ENCODE peak calls at places on chromosomes 3 and 15, in four cellular contexts. One of them, this sample, is unnamed.

GRCh38 chr3:20480771-20481170 is 294.8 kb upstream of the SGO1 start:
- DNase-seq in suprapubic skin: no peak
- DNase-seq in foreskin fibroblast: peak
- DNase-seq in astrocyte of the spinal cord: peak
- DNase-seq in this sample: no peak

GRCh38 chr15:85837011-85837433 is 42.3 kb upstream of the KLHL25 start:
- DNase-seq in suprapubic skin: peak
- DNase-seq in foreskin fibroblast: no peak
- DNase-seq in astrocyte of the spinal cord: peak
- DNase-seq in this sample: no peak

GRCh38 chr3:33931512-33931911 is 133.1 kb downstream of the PDCD6IP start:
- DNase-seq in suprapubic skin: no peak
- DNase-seq in foreskin fibroblast: no peak
- DNase-seq in astrocyte of the spinal cord: no peak
- DNase-seq in this sample: no peak

GRCh38 chr3:10692039-10692438 is 124.0 kb upstream of the SLC6A11 start:
- DNase-seq in suprapubic skin: no peak
- DNase-seq in foreskin fibroblast: no peak
- DNase-seq in astrocyte of the spinal cord: no peak
- DNase-seq in this sample: no peak

GRCh38 chr3:42905740-42906084 is 230 bp upstream of the ZNF662 start:
- DNase-seq in suprapubic skin: no peak
- DNase-seq in foreskin fibroblast: no peak
- DNase-seq in astrocyte of the spinal cord: peak
- DNase-seq in this sample: no peak

GRCh38 chr15:58282060-58282708 is 144.0 kb downstream of the AQP9 start:
- DNase-seq in suprapubic skin: no peak
- DNase-seq in foreskin fibroblast: peak
- DNase-seq in astrocyte of the spinal cord: no peak
- DNase-seq in this sample: no peak

GRCh38 chr3:140270329-140270728 is 335.3 kb downstream of the CLSTN2 start:
- DNase-seq in suprapubic skin: no peak
- DNase-seq in foreskin fibroblast: no peak
- DNase-seq in astrocyte of the spinal cord: no peak
- DNase-seq in this sample: no peak

GRCh38 chr15:42315435-42316020 is 42.3 kb upstream of the TMEM87A start:
- DNase-seq in suprapubic skin: no peak
- DNase-seq in foreskin fibroblast: no peak
- DNase-seq in astrocyte of the spinal cord: no peak
- DNase-seq in this sample: no peak

GRCh38 chr15:64897345-64897985 is 14.2 kb upstream of the ANKDD1A start:
- DNase-seq in suprapubic skin: no peak
- DNase-seq in foreskin fibroblast: peak
- DNase-seq in astrocyte of the spinal cord: peak
- DNase-seq in this sample: no peak

GRCh38 chr3:901953-902778 is 190.7 kb upstream of the CNTN6 start:
- DNase-seq in suprapubic skin: no peak
- DNase-seq in foreskin fibroblast: no peak
- DNase-seq in astrocyte of the spinal cord: peak
- DNase-seq in this sample: no peak
- TF ChIP-seq CTCF in suprapubic skin: no peak
- TF ChIP-seq CTCF in foreskin fibroblast: peak
- TF ChIP-seq CTCF in astrocyte of the spinal cord: peak
- TF ChIP-seq CTCF in this sample: no peak

GRCh38 chr15:91950631-91951384 is 97.3 kb downstream of the SLCO3A1 start:
- DNase-seq in suprapubic skin: no peak
- DNase-seq in foreskin fibroblast: no peak
- DNase-seq in astrocyte of the spinal cord: no peak
- DNase-seq in this sample: no peak
- TF ChIP-seq CTCF in suprapubic skin: no peak
- TF ChIP-seq CTCF in foreskin fibroblast: no peak
- TF ChIP-seq CTCF in astrocyte of the spinal cord: no peak
- TF ChIP-seq CTCF in this sample: no peak

GRCh38 chr3:98259707-98260106 is 4.3 kb upstream of the OR5H6 start:
- DNase-seq in suprapubic skin: no peak
- DNase-seq in foreskin fibroblast: no peak
- DNase-seq in astrocyte of the spinal cord: no peak
- DNase-seq in this sample: no peak
- TF ChIP-seq CTCF in suprapubic skin: no peak
- TF ChIP-seq CTCF in foreskin fibroblast: no peak
- TF ChIP-seq CTCF in astrocyte of the spinal cord: no peak
- TF ChIP-seq CTCF in this sample: no peak

GRCh38 chr15:95449229-95449628 is 881.3 kb upstream of the NR2F2 start:
- DNase-seq in suprapubic skin: no peak
- DNase-seq in foreskin fibroblast: no peak
- DNase-seq in astrocyte of the spinal cord: no peak
- DNase-seq in this sample: no peak
- TF ChIP-seq CTCF in suprapubic skin: no peak
- TF ChIP-seq CTCF in foreskin fibroblast: no peak
- TF ChIP-seq CTCF in astrocyte of the spinal cord: no peak
- TF ChIP-seq CTCF in this sample: no peak

GRCh38 chr3:24088782-24089181 is 143.7 kb downstream of the NR1D2 start:
- DNase-seq in suprapubic skin: no peak
- DNase-seq in foreskin fibroblast: peak
- DNase-seq in astrocyte of the spinal cord: peak
- DNase-seq in this sample: no peak

GRCh38 chr3:24087469-24087868 is 142.4 kb downstream of the NR1D2 start:
- DNase-seq in suprapubic skin: no peak
- DNase-seq in foreskin fibroblast: no peak
- DNase-seq in astrocyte of the spinal cord: no peak
- DNase-seq in this sample: no peak

DNA sequence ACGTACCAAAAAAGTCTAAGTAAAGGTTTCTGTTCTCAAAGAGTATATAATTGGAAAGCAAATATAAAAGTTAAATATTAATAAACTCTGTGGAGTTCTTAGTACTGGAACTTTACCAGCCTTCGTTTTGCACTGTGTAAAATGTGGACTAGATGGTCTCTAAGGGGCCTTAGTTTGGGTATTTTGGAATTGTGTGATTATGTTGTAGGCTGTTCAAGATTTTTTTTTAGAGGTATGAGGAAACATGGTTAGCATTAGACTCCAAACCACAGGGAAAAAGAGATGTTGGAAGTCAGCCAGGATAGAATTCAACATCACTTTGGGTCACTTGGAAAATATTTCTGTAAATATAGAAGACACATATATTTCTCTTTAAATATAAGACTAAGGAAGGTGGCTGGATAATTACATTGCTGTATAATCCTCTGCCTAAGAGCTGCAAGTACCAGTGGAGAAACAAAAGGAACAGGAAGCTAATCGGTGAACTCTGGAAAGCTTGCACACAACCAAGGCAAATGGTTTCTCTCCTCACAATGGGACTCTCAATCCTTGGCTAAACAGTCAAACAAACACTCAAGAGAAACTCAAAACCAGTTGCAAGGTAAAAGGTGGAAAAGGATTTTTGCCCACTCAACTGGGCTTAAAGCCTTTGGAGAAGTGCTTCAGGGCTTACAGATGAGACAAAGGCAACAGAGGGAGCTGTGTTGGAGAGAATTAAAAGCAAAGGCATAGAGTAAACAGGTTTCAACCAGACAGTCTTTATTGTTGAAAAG is 141.7 kb downstream of the NR1D2 start:
- DNase-seq in suprapubic skin: no peak
- DNase-seq in foreskin fibroblast: peak
- DNase-seq in astrocyte of the spinal cord: peak
- DNase-seq in this sample: no peak
- TF ChIP-seq CTCF in suprapubic skin: no peak
- TF ChIP-seq CTCF in foreskin fibroblast: no peak
- TF ChIP-seq CTCF in astrocyte of the spinal cord: no peak
- TF ChIP-seq CTCF in this sample: no peak

GRCh38 chr15:94131875-94132274 is 99.5 kb upstream of the MCTP2 start:
- DNase-seq in suprapubic skin: no peak
- DNase-seq in foreskin fibroblast: no peak
- DNase-seq in astrocyte of the spinal cord: no peak
- DNase-seq in this sample: no peak

DNA sequence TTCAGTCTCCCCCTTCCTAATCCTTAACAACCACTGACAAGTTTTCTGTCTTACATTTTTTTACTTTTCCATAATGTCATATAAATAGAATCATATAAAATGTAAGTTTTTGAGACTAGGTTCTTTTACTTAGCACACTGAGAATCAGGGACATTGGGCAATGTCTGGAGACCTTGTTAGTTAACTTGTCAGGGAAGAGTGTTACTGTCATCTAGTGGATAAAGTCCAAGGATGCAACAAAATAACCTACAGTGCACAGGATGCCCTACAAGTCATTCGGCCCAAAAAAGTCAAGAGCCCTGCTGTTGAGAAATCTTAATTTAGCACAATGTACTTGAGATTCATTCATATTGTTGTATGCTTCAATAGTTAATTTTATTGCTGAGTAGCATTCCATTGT is 95.6 kb upstream of the MCTP2 start:
- DNase-seq in suprapubic skin: no peak
- DNase-seq in foreskin fibroblast: no peak
- DNase-seq in astrocyte of the spinal cord: no peak
- DNase-seq in this sample: no peak
- TF ChIP-seq CTCF in suprapubic skin: no peak
- TF ChIP-seq CTCF in foreskin fibroblast: no peak
- TF ChIP-seq CTCF in astrocyte of the spinal cord: peak
- TF ChIP-seq CTCF in this sample: no peak

DNA sequence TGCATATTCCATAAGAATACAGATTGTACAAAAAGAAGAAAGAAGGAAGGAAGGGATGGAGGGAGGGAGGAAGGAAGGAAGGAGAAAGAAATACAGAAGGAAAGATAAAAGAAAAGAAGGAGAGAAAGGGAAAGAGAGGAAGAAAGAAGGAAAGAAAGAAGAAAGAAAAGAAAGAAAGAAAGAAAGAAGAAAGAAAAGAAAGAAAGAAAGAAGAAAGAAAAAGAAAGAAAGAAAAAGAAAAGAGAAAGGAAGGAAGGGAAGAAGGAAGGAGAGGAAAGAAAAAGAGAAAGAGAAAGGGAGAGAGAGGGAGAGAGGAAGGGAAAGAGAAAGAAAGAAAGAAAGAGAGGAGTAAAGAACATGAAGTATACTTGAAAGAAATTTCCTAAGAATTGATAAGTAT is 577.9 kb upstream of the ALCAM start:
- DNase-seq in suprapubic skin: no peak
- DNase-seq in foreskin fibroblast: no peak
- DNase-seq in astrocyte of the spinal cord: no peak
- DNase-seq in this sample: no peak
- TF ChIP-seq CTCF in suprapubic skin: no peak
- TF ChIP-seq CTCF in foreskin fibroblast: no peak
- TF ChIP-seq CTCF in astrocyte of the spinal cord: no peak
- TF ChIP-seq CTCF in this sample: no peak

GRCh38 chr3:115169808-115170207 is 22.7 kb upstream of the ZBTB20 start:
- DNase-seq in suprapubic skin: no peak
- DNase-seq in foreskin fibroblast: no peak
- DNase-seq in astrocyte of the spinal cord: no peak
- DNase-seq in this sample: no peak
- TF ChIP-seq CTCF in suprapubic skin: no peak
- TF ChIP-seq CTCF in foreskin fibroblast: no peak
- TF ChIP-seq CTCF in astrocyte of the spinal cord: no peak
- TF ChIP-seq CTCF in this sample: no peak

GRCh38 chr3:128400683-128401082 is 66.0 kb downstream of the DNAJB8 start:
- DNase-seq in suprapubic skin: no peak
- DNase-seq in foreskin fibroblast: no peak
- DNase-seq in astrocyte of the spinal cord: no peak
- DNase-seq in this sample: no peak

GRCh38 chr3:128399221-128399915 is 67.3 kb downstream of the DNAJB8 start:
- DNase-seq in suprapubic skin: no peak
- DNase-seq in foreskin fibroblast: no peak
- DNase-seq in astrocyte of the spinal cord: no peak
- DNase-seq in this sample: no peak

GRCh38 chr3:128397484-128397883 is 69.2 kb downstream of the DNAJB8 start:
- DNase-seq in suprapubic skin: no peak
- DNase-seq in foreskin fibroblast: no peak
- DNase-seq in astrocyte of the spinal cord: no peak
- DNase-seq in this sample: no peak

GRCh38 chr3:128395500-128396125 is 71.1 kb downstream of the DNAJB8 start:
- DNase-seq in suprapubic skin: no peak
- DNase-seq in foreskin fibroblast: peak
- DNase-seq in astrocyte of the spinal cord: peak
- DNase-seq in this sample: no peak

DNA sequence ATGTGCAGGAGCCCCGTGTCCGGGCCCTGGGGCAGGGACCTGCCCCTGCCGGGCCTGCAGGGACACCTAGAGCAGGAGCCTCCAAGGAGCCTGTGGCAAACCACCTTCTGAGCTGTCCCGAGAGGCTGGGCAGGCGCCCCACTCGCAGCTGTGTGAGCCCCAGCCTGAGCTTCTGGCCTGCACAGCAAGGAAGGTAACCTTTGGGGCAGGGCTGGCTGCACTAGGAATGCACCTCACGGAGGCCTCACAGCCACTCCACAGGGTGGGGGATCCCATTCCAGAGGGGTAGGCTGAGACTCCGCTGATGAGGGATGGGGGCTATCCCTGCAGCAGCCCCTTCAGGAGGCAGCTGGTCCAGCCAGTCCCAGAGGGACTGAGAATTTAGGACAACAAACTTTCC is 68.1 kb downstream of the DNAJB8 start:
- DNase-seq in suprapubic skin: no peak
- DNase-seq in foreskin fibroblast: no peak
- DNase-seq in astrocyte of the spinal cord: no peak
- DNase-seq in this sample: no peak
- TF ChIP-seq CTCF in suprapubic skin: no peak
- TF ChIP-seq CTCF in foreskin fibroblast: no peak
- TF ChIP-seq CTCF in astrocyte of the spinal cord: no peak
- TF ChIP-seq CTCF in this sample: no peak